ENCODE peak calls at places on chromosome 18, in six cellular contexts. Q is uterus; G is nucleus accumbens; L is ACHN; I is HuH-7.5; Z is CD8-positive, alpha-beta T cell. C is an unnamed sample.

GRCh38 chr18:63322908-63323634 is 3.5 kb upstream of the BCL2 start:
- DNase-seq in I (peak), Z (peak), G (peak), L (peak), Q (peak), C (peak)

GRCh38 chr18:48605408-48605845 is 66.6 kb downstream of the CTIF start:
- DNase-seq in L (peak), I (peak), Q (no peak), G (peak), Z (no peak), C (no peak)

GRCh38 chr18:59273936-59274928 is 978 bp upstream of the RAX start:
- DNase-seq in L (no peak), I (no peak), Z (no peak), Q (no peak), G (no peak), C (no peak)

GRCh38 chr18:22101731-22102130 is 67.7 kb upstream of the GATA6 start:
- DNase-seq in G (no peak), Q (no peak), L (no peak), I (no peak), Z (no peak), C (no peak)

GRCh38 chr18:69778680-69779079 is 169.0 kb downstream of the CD226 start:
- DNase-seq in L (no peak), I (no peak), G (no peak), Z (no peak), Q (no peak), C (no peak)

GRCh38 chr18:5620284-5620683 is 76.5 kb upstream of the EPB41L3 start:
- DNase-seq in Q (no peak), G (no peak), L (no peak), I (no peak), Z (no peak), C (no peak)

GRCh38 chr18:9835112-9835755 is 50.5 kb upstream of the TXNDC2 start:
- DNase-seq in L (no peak), Q (no peak), I (no peak), Z (no peak), G (no peak), C (no peak)

GRCh38 chr18:54223568-54224241 is 764 bp downstream of the MBD2 start:
- DNase-seq in L (peak), Z (no peak), G (peak), Q (peak), I (no peak), C (peak)

GRCh38 chr18:67301592-67301991 is 214.9 kb downstream of the DSEL start:
- DNase-seq in I (no peak), G (no peak), L (no peak), Q (no peak), Z (no peak), C (no peak)

GRCh38 chr18:76376668-76377358 is 118.2 kb downstream of the ZNF516 start:
- DNase-seq in Z (no peak), I (peak), Q (peak), L (no peak), G (no peak), C (no peak)

GRCh38 chr18:62420151-62420512 is 95.0 kb downstream of the TNFRSF11A start:
- DNase-seq in I (no peak), L (peak), Q (no peak), Z (no peak), G (no peak), C (peak)

GRCh38 chr18:48845174-48845573 is 105.6 kb downstream of the SMAD7 start:
- DNase-seq in Z (no peak), I (no peak), G (no peak), Q (no peak), L (no peak), C (no peak)

GRCh38 chr18:36711813-36712444 is 116.9 kb downstream of the TPGS2 start:
- DNase-seq in Q (peak), L (peak), Z (no peak), I (no peak), G (peak), C (peak)

GRCh38 chr18:6096747-6097146 is 201.4 kb upstream of the TMEM200C start:
- DNase-seq in I (no peak), L (no peak), Q (no peak), Z (no peak), G (no peak), C (no peak)

GRCh38 chr18:49362431-49362830 is 98.0 kb downstream of the DYM start:
- DNase-seq in Z (no peak), L (no peak), G (no peak), Q (no peak), I (no peak), C (no peak)

GRCh38 chr18:63138469-63139340 is 180.9 kb downstream of the BCL2 start:
- DNase-seq in Z (no peak), L (no peak), I (no peak), G (no peak), Q (no peak), C (no peak)